ENCODE peak calls at places on chromosomes 1 and 21, in eight cellular contexts. One of them, this sample, is unnamed.

GRCh38 chr21:31397515-31397926 is 53.5 kb upstream of the TIAM1 start:
- DNase-seq in ovary: no peak
- DNase-seq in A549: no peak
- DNase-seq in stomach: no peak
- DNase-seq in sigmoid colon: no peak
- DNase-seq in upper lobe of left lung: no peak
- DNase-seq in transverse colon: peak
- DNase-seq in tibial nerve: no peak
- DNase-seq in this sample: no peak

GRCh38 chr1:54462597-54463258 is 56.5 kb upstream of the SSBP3 start:
- DNase-seq in ovary: no peak
- DNase-seq in A549: no peak
- DNase-seq in stomach: no peak
- DNase-seq in sigmoid colon: peak
- DNase-seq in upper lobe of left lung: no peak
- DNase-seq in transverse colon: no peak
- DNase-seq in tibial nerve: no peak
- DNase-seq in this sample: no peak

GRCh38 chr1:225860860-225861441 is 21.2 kb downstream of the TMEM63A start:
- DNase-seq in ovary: no peak
- DNase-seq in A549: no peak
- DNase-seq in stomach: no peak
- DNase-seq in sigmoid colon: no peak
- DNase-seq in upper lobe of left lung: no peak
- DNase-seq in transverse colon: no peak
- DNase-seq in tibial nerve: no peak
- DNase-seq in this sample: no peak

GRCh38 chr1:213666113-213666512 is 321.7 kb upstream of the PROX1 start:
- DNase-seq in ovary: no peak
- DNase-seq in A549: no peak
- DNase-seq in stomach: no peak
- DNase-seq in sigmoid colon: no peak
- DNase-seq in upper lobe of left lung: no peak
- DNase-seq in transverse colon: no peak
- DNase-seq in tibial nerve: no peak
- DNase-seq in this sample: peak

GRCh38 chr1:184019066-184019465 is 18.5 kb downstream of the COLGALT2 start:
- DNase-seq in ovary: no peak
- DNase-seq in A549: no peak
- DNase-seq in stomach: no peak
- DNase-seq in sigmoid colon: no peak
- DNase-seq in upper lobe of left lung: no peak
- DNase-seq in transverse colon: no peak
- DNase-seq in tibial nerve: no peak
- DNase-seq in this sample: no peak

GRCh38 chr1:237838904-237839534 is 51.7 kb downstream of the ZP4 start:
- DNase-seq in ovary: no peak
- DNase-seq in A549: no peak
- DNase-seq in stomach: no peak
- DNase-seq in sigmoid colon: no peak
- DNase-seq in upper lobe of left lung: no peak
- DNase-seq in transverse colon: no peak
- DNase-seq in tibial nerve: no peak
- DNase-seq in this sample: no peak

GRCh38 chr1:58395355-58395754 is 151.2 kb downstream of the OMA1 start:
- DNase-seq in ovary: no peak
- DNase-seq in A549: peak
- DNase-seq in stomach: no peak
- DNase-seq in sigmoid colon: no peak
- DNase-seq in upper lobe of left lung: no peak
- DNase-seq in transverse colon: no peak
- DNase-seq in tibial nerve: no peak
- DNase-seq in this sample: no peak

GRCh38 chr1:33258788-33259274 is 2.5 kb downstream of the ZNF362 start:
- DNase-seq in ovary: no peak
- DNase-seq in A549: no peak
- DNase-seq in stomach: no peak
- DNase-seq in sigmoid colon: no peak
- DNase-seq in upper lobe of left lung: no peak
- DNase-seq in transverse colon: no peak
- DNase-seq in tibial nerve: no peak
- DNase-seq in this sample: no peak

GRCh38 chr1:180551997-180552396 is 6.8 kb upstream of the OVAAL start:
- DNase-seq in ovary: no peak
- DNase-seq in A549: no peak
- DNase-seq in stomach: no peak
- DNase-seq in sigmoid colon: no peak
- DNase-seq in upper lobe of left lung: no peak
- DNase-seq in transverse colon: no peak
- DNase-seq in tibial nerve: no peak
- DNase-seq in this sample: no peak

GRCh38 chr1:41648844-41649243 is 164.4 kb upstream of the EDN2 start:
- DNase-seq in ovary: no peak
- DNase-seq in A549: no peak
- DNase-seq in stomach: no peak
- DNase-seq in sigmoid colon: no peak
- DNase-seq in upper lobe of left lung: no peak
- DNase-seq in transverse colon: peak
- DNase-seq in tibial nerve: no peak
- DNase-seq in this sample: no peak

GRCh38 chr1:223765036-223765718 is 52.8 kb downstream of the CAPN2 start:
- DNase-seq in ovary: no peak
- DNase-seq in A549: no peak
- DNase-seq in stomach: no peak
- DNase-seq in sigmoid colon: peak
- DNase-seq in upper lobe of left lung: peak
- DNase-seq in transverse colon: peak
- DNase-seq in tibial nerve: peak
- DNase-seq in this sample: no peak

GRCh38 chr1:30176477-30176876 is 546.9 kb downstream of the MATN1 start:
- DNase-seq in ovary: no peak
- DNase-seq in A549: no peak
- DNase-seq in stomach: no peak
- DNase-seq in sigmoid colon: no peak
- DNase-seq in upper lobe of left lung: no peak
- DNase-seq in transverse colon: no peak
- DNase-seq in tibial nerve: no peak
- DNase-seq in this sample: no peak

GRCh38 chr1:156502749-156503671 is 2.4 kb upstream of the MEF2D start:
- DNase-seq in ovary: peak
- DNase-seq in A549: peak
- DNase-seq in stomach: peak
- DNase-seq in sigmoid colon: peak
- DNase-seq in upper lobe of left lung: no peak
- DNase-seq in transverse colon: peak
- DNase-seq in tibial nerve: no peak
- DNase-seq in this sample: peak

GRCh38 chr1:28915036-28915895 is 897 bp downstream of the EPB41 start:
- DNase-seq in ovary: peak
- DNase-seq in A549: no peak
- DNase-seq in stomach: peak
- DNase-seq in sigmoid colon: no peak
- DNase-seq in upper lobe of left lung: no peak
- DNase-seq in transverse colon: peak
- DNase-seq in tibial nerve: no peak
- DNase-seq in this sample: peak

GRCh38 chr1:220956861-220957605 is 77.8 kb downstream of the HLX start:
- DNase-seq in ovary: no peak
- DNase-seq in A549: no peak
- DNase-seq in stomach: no peak
- DNase-seq in sigmoid colon: no peak
- DNase-seq in upper lobe of left lung: no peak
- DNase-seq in transverse colon: no peak
- DNase-seq in tibial nerve: no peak
- DNase-seq in this sample: no peak

DNA sequence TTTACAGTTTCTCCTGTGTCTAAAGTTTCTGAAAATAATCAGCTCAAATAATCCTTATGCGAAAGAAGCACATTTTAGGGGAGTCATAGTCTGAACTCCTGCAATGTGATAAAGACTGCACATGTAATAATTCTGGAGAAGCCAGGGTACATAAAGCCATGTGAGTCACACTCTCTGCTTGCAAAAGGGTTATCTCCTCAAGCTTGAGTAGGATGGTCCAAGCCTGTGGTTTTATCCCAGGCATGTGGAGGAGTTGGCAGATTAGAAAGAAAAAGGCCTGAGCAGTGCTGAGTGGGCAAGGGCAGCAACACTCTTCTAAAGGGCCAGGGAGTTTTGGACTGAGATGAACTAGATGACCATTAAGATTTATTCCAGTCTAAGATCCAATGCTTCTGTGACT is 220.4 kb downstream of the RHOU start:
- DNase-seq in ovary: no peak
- DNase-seq in A549: no peak
- DNase-seq in stomach: no peak
- DNase-seq in sigmoid colon: no peak
- DNase-seq in upper lobe of left lung: no peak
- DNase-seq in transverse colon: no peak
- DNase-seq in tibial nerve: no peak
- DNase-seq in this sample: no peak
- TF ChIP-seq POLR2A in ovary: no peak
- TF ChIP-seq POLR2A in A549: no peak
- TF ChIP-seq POLR2A in stomach: no peak
- TF ChIP-seq POLR2A in sigmoid colon: no peak
- TF ChIP-seq POLR2A in upper lobe of left lung: no peak
- TF ChIP-seq POLR2A in transverse colon: no peak
- TF ChIP-seq POLR2A in tibial nerve: no peak
- TF ChIP-seq POLR2A in this sample: no peak

GRCh38 chr1:31507676-31508530 is 68.4 kb upstream of the TINAGL1 start:
- DNase-seq in ovary: no peak
- DNase-seq in A549: no peak
- DNase-seq in stomach: no peak
- DNase-seq in sigmoid colon: no peak
- DNase-seq in upper lobe of left lung: no peak
- DNase-seq in transverse colon: no peak
- DNase-seq in tibial nerve: no peak
- DNase-seq in this sample: no peak
- TF ChIP-seq EP300 in ovary: no peak
- TF ChIP-seq EP300 in A549: no peak
- TF ChIP-seq EP300 in stomach: no peak
- TF ChIP-seq EP300 in sigmoid colon: no peak
- TF ChIP-seq EP300 in upper lobe of left lung: no peak
- TF ChIP-seq EP300 in transverse colon: no peak
- TF ChIP-seq EP300 in tibial nerve: no peak
- TF ChIP-seq EP300 in this sample: no peak

DNA sequence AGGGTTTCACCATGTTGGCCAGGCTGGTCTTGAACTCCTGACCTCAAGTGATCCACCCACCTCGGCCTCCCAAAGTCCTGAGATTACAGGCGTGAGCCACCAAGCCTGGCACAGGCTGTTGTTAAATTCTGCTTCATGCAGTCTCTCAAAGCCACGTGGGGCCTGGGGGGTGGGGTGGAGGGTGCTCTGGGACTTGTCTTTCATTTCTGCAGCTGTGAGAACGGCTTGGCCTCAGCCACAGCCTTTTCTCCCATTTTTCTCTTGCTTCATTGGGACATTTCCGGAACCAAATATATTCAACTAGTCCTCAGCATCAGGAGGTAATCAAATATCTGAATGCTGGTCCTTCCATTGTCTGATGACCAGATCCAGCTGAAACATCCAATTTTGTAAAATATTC is 27.6 kb upstream of the KCNE2 start:
- DNase-seq in ovary: no peak
- DNase-seq in A549: no peak
- DNase-seq in stomach: no peak
- DNase-seq in sigmoid colon: no peak
- DNase-seq in upper lobe of left lung: no peak
- DNase-seq in transverse colon: no peak
- DNase-seq in tibial nerve: no peak
- DNase-seq in this sample: no peak
- TF ChIP-seq POLR2A in ovary: no peak
- TF ChIP-seq POLR2A in A549: no peak
- TF ChIP-seq POLR2A in stomach: no peak
- TF ChIP-seq POLR2A in sigmoid colon: no peak
- TF ChIP-seq POLR2A in upper lobe of left lung: no peak
- TF ChIP-seq POLR2A in transverse colon: no peak
- TF ChIP-seq POLR2A in tibial nerve: no peak
- TF ChIP-seq POLR2A in this sample: no peak

GRCh38 chr1:179366093-179366800 is 476 bp downstream of the AXDND1 start:
- DNase-seq in ovary: no peak
- DNase-seq in A549: peak
- DNase-seq in stomach: no peak
- DNase-seq in sigmoid colon: no peak
- DNase-seq in upper lobe of left lung: peak
- DNase-seq in transverse colon: no peak
- DNase-seq in tibial nerve: no peak
- DNase-seq in this sample: no peak

GRCh38 chr1:179365342-179366092 is at the start of gene AXDND1:
- DNase-seq in ovary: peak
- DNase-seq in A549: peak
- DNase-seq in stomach: peak
- DNase-seq in sigmoid colon: peak
- DNase-seq in upper lobe of left lung: peak
- DNase-seq in transverse colon: peak
- DNase-seq in tibial nerve: peak
- DNase-seq in this sample: peak

GRCh38 chr1:179372160-179372559 is 6.4 kb downstream of the AXDND1 start:
- DNase-seq in ovary: no peak
- DNase-seq in A549: no peak
- DNase-seq in stomach: no peak
- DNase-seq in sigmoid colon: no peak
- DNase-seq in upper lobe of left lung: no peak
- DNase-seq in transverse colon: no peak
- DNase-seq in tibial nerve: no peak
- DNase-seq in this sample: no peak

GRCh38 chr1:179369751-179370341 is 4.1 kb downstream of the AXDND1 start:
- DNase-seq in ovary: no peak
- DNase-seq in A549: peak
- DNase-seq in stomach: no peak
- DNase-seq in sigmoid colon: no peak
- DNase-seq in upper lobe of left lung: no peak
- DNase-seq in transverse colon: peak
- DNase-seq in tibial nerve: no peak
- DNase-seq in this sample: no peak
- TF ChIP-seq EP300 in ovary: no peak
- TF ChIP-seq EP300 in A549: no peak
- TF ChIP-seq EP300 in stomach: no peak
- TF ChIP-seq EP300 in sigmoid colon: no peak
- TF ChIP-seq EP300 in upper lobe of left lung: no peak
- TF ChIP-seq EP300 in transverse colon: no peak
- TF ChIP-seq EP300 in tibial nerve: no peak
- TF ChIP-seq EP300 in this sample: no peak

GRCh38 chr1:18340158-18340764 is 140.5 kb upstream of the KLHDC7A start:
- DNase-seq in ovary: no peak
- DNase-seq in A549: no peak
- DNase-seq in stomach: no peak
- DNase-seq in sigmoid colon: no peak
- DNase-seq in upper lobe of left lung: no peak
- DNase-seq in transverse colon: no peak
- DNase-seq in tibial nerve: no peak
- DNase-seq in this sample: no peak
- TF ChIP-seq POLR2A in ovary: no peak
- TF ChIP-seq POLR2A in A549: no peak
- TF ChIP-seq POLR2A in stomach: no peak
- TF ChIP-seq POLR2A in sigmoid colon: no peak
- TF ChIP-seq POLR2A in upper lobe of left lung: no peak
- TF ChIP-seq POLR2A in transverse colon: no peak
- TF ChIP-seq POLR2A in tibial nerve: no peak
- TF ChIP-seq POLR2A in this sample: no peak

DNA sequence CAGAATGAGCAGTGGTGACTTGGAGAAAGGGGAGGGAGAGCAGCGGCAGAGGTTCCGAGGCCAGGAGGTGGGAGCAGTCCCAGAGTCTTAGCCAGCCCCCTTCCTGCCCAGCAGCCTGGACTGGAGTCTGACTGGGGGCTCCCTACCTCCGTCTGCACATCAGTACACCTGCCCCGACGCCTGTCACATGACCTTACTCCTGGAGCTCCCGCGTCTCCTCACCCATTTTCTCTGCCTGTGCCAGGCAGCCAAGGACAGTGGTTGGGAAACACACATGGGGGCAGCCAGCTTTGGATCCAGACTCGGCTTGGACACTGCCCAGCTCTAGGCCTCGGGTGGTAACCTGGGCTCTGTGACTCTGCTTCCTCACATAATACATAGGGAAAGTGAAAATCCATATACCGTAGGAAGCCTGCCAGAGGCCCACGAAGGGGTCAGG is 16.9 kb downstream of the ACTRT2 start:
- DNase-seq in ovary: peak
- DNase-seq in A549: no peak
- DNase-seq in stomach: no peak
- DNase-seq in sigmoid colon: peak
- DNase-seq in upper lobe of left lung: no peak
- DNase-seq in transverse colon: no peak
- DNase-seq in tibial nerve: no peak
- DNase-seq in this sample: no peak
- TF ChIP-seq EP300 in ovary: no peak
- TF ChIP-seq EP300 in A549: no peak
- TF ChIP-seq EP300 in stomach: no peak
- TF ChIP-seq EP300 in sigmoid colon: no peak
- TF ChIP-seq EP300 in upper lobe of left lung: no peak
- TF ChIP-seq EP300 in transverse colon: no peak
- TF ChIP-seq EP300 in tibial nerve: no peak
- TF ChIP-seq EP300 in this sample: no peak

This sample was measured in esophagus muscularis mucosa.